ENCODE peak calls at places on chromosomes 7 and 10, in seven cellular contexts. G is activated CD8-positive, alpha-beta T cell treated with anti-CD3 and anti-CD28 coated beads for 36 hours; N is T-helper 2 cell; X is stimulated activated CD4-positive, alpha-beta T cell treated with anti-CD3 and anti-CD28 coated beads, TNF-alpha, amount 100 ng/mL, for 24 hours; D is HT1080; Z is AG04450; M is CD4-positive, CD25-positive, alpha-beta regulatory T cell. L is an unnamed sample.

GRCh38 chr7:104415700-104416099 is 87.3 kb downstream of the LHFPL3 start:
- DNase-seq in G (no peak), N (no peak), X (no peak), D (no peak), Z (no peak), M (no peak), L (no peak)

GRCh38 chr7:35004531-35005096 is 32.7 kb downstream of the DPY19L1 start:
- DNase-seq in G (no peak), N (no peak), X (no peak), D (peak), Z (no peak), M (no peak), L (no peak)

GRCh38 chr10:3869036-3869435 is 84.0 kb upstream of the KLF6 start:
- DNase-seq in G (no peak), N (no peak), X (no peak), D (no peak), Z (no peak), M (no peak), L (no peak)

GRCh38 chr7:45028138-45028919 is 28.3 kb downstream of the CCM2 start:
- DNase-seq in G (peak), N (no peak), X (no peak), D (no peak), Z (no peak), M (no peak), L (no peak)

GRCh38 chr7:108347616-108348015 is 108.6 kb downstream of the NRCAM start:
- DNase-seq in G (no peak), N (no peak), X (no peak), D (peak), Z (no peak), M (no peak), L (peak)

GRCh38 chr7:140640060-140640611 is 477 bp downstream of the DENND2A start:
- DNase-seq in G (no peak), N (no peak), X (no peak), D (no peak), Z (no peak), M (no peak), L (peak)

GRCh38 chr10:72367301-72367970 is 12.7 kb upstream of the DNAJB12 start:
- DNase-seq in G (no peak), N (no peak), X (no peak), D (no peak), Z (no peak), M (no peak), L (peak)

GRCh38 chr10:7895699-7896090 is 77.4 kb downstream of the TAF3 start:
- DNase-seq in G (no peak), N (no peak), X (no peak), D (no peak), Z (no peak), M (no peak), L (no peak)

GRCh38 chr7:96224682-96225081 is 97.2 kb downstream of the SLC25A13 start:
- DNase-seq in G (peak), N (no peak), X (no peak), D (peak), Z (no peak), M (no peak), L (no peak)

GRCh38 chr10:788796-789748 is 99.6 kb upstream of the DIP2C start:
- DNase-seq in G (peak), N (no peak), X (peak), D (no peak), Z (peak), M (no peak), L (peak)

GRCh38 chr10:33335550-33335799 is 1.0 kb upstream of the NRP1 start:
- DNase-seq in G (no peak), N (no peak), X (no peak), D (no peak), Z (no peak), M (no peak), L (no peak)

GRCh38 chr7:104603957-104604356 is 275.6 kb downstream of the LHFPL3 start:
- DNase-seq in G (no peak), N (no peak), X (no peak), D (no peak), Z (no peak), M (no peak), L (no peak)

GRCh38 chr10:127415901-127416630 is 133.0 kb upstream of the NPS start:
- DNase-seq in G (no peak), N (no peak), X (no peak), D (no peak), Z (no peak), M (no peak), L (no peak)

GRCh38 chr10:131896403-131896802 is 4.4 kb upstream of the PPP2R2D start:
- DNase-seq in G (peak), N (no peak), X (no peak), D (no peak), Z (no peak), M (no peak), L (no peak)

GRCh38 chr10:104259999-104260774 is 5.5 kb downstream of the GSTO1 start:
- DNase-seq in G (no peak), N (no peak), X (no peak), D (peak), Z (no peak), M (no peak), L (peak)

GRCh38 chr7:152959610-152960009 is 200.1 kb downstream of the ACTR3B start:
- DNase-seq in G (no peak), N (no peak), X (no peak), D (no peak), Z (no peak), M (no peak), L (no peak)

GRCh38 chr7:47536705-47537611 is 45.0 kb downstream of the TNS3 start:
- DNase-seq in G (no peak), N (no peak), X (no peak), D (no peak), Z (peak), M (no peak), L (peak)

GRCh38 chr10:28668363-28669226 is 8.7 kb upstream of the BAMBI start:
- DNase-seq in G (peak), N (peak), X (peak), D (no peak), Z (no peak), M (peak), L (peak)

GRCh38 chr10:84715911-84716310 is 387.5 kb downstream of the CCSER2 start:
- DNase-seq in G (peak), N (no peak), X (no peak), D (peak), Z (no peak), M (no peak), L (no peak)

GRCh38 chr7:80379034-80379433 is 132.8 kb downstream of the GNAT3 start:
- DNase-seq in G (no peak), N (no peak), X (no peak), D (peak), Z (no peak), M (no peak), L (peak)

GRCh38 chr10:70982443-70982842 is 94.1 kb upstream of the PCBD1 start:
- DNase-seq in G (no peak), N (no peak), X (no peak), D (no peak), Z (no peak), M (no peak), L (peak)

GRCh38 chr10:13528875-13529713 is at the start of gene BEND7:
- DNase-seq in G (peak), N (no peak), X (no peak), D (no peak), Z (no peak), M (no peak), L (no peak)

GRCh38 chr7:23696916-23697441 is 13.0 kb upstream of the STK31 start:
- DNase-seq in G (peak), N (peak), X (peak), D (peak), Z (no peak), M (peak), L (peak)

GRCh38 chr7:34849966-34850365 is 187.3 kb downstream of the DPY19L1 start:
- DNase-seq in G (no peak), N (no peak), X (no peak), D (no peak), Z (no peak), M (no peak), L (no peak)

GRCh38 chr10:75187961-75188426 is 22.6 kb upstream of the VDAC2 start:
- DNase-seq in G (peak), N (no peak), X (peak), D (peak), Z (no peak), M (peak), L (peak)

GRCh38 chr7:71682841-71683341 is 550.9 kb downstream of the GALNT17 start:
- DNase-seq in G (no peak), N (no peak), X (no peak), D (no peak), Z (no peak), M (no peak), L (no peak)